ENCODE peak calls at places on chromosomes 12 and 14, in ten cellular contexts. F is AG10803, G is mucosa of descending colon, K is hepatocyte, X is mammary epithelial cell, H is ovary, L is astrocyte of the spinal cord, T is HCT116, Q is cardiac fibroblast, V is body of pancreas. J is an unnamed sample.

GRCh38 chr12:119704065-119704747 is 36.3 kb downstream of the PRKAB1 start:
- DNase-seq in F (peak; percentile 54), G (no peak), K (no peak), X (no peak), H (no peak), L (no peak), T (no peak), Q (no peak), V (no peak), J (no peak)

GRCh38 chr12:100061814-100062213 is 77.1 kb upstream of the ANKS1B start:
- DNase-seq in F (no peak), G (no peak), K (no peak), X (no peak), H (no peak), L (no peak), T (no peak), Q (no peak), V (no peak), J (no peak)

GRCh38 chr12:8894378-8894777 is 19.9 kb upstream of the PHC1 start:
- DNase-seq in F (no peak), G (no peak), K (no peak), X (no peak), H (no peak), L (no peak), T (no peak), Q (no peak), V (no peak), J (no peak)

GRCh38 chr12:50506753-50507473 is 2.1 kb downstream of the DIP2B start:
- DNase-seq in F (no peak), G (no peak), K (no peak), X (no peak), H (no peak), L (no peak), T (no peak), Q (peak; percentile 43), V (no peak), J (no peak)

GRCh38 chr12:106226884-106227640 is 20.8 kb downstream of the CKAP4 start:
- DNase-seq in F (peak; percentile 66), G (no peak), K (peak; percentile 79), X (peak; percentile 71), H (no peak), L (peak; percentile 54), T (peak; percentile 28), Q (peak; percentile 74), V (no peak), J (no peak)

GRCh38 chr12:120342567-120343537 is 15.3 kb upstream of the PLA2G1B start:
- DNase-seq in F (no peak), G (no peak), K (no peak), X (no peak), H (no peak), L (no peak), T (no peak), Q (no peak), V (no peak), J (no peak)

GRCh38 chr12:88420460-88420859 is 159.8 kb downstream of the KITLG start:
- DNase-seq in F (peak; percentile 92), G (no peak), K (no peak), X (peak; percentile 88), H (no peak), L (peak; percentile 88), T (peak; percentile 13), Q (peak; percentile 78), V (no peak), J (no peak)

GRCh38 chr12:15693233-15693911 is 95.8 kb downstream of the EPS8 start:
- DNase-seq in F (no peak), G (no peak), K (no peak), X (peak; percentile 35), H (no peak), L (peak; percentile 68), T (no peak), Q (no peak), V (no peak), J (no peak)

GRCh38 chr14:105005329-105005928 is 15.5 kb downstream of the CDCA4 start:
- DNase-seq in F (no peak), G (no peak), K (no peak), X (no peak), H (no peak), L (no peak), T (no peak), Q (no peak), V (no peak), J (no peak)

GRCh38 chr12:70948976-70949336 is 28.4 kb upstream of the PTPRR start:
- DNase-seq in F (no peak), G (no peak), K (no peak), X (no peak), H (no peak), L (no peak), T (no peak), Q (peak; percentile 88), V (no peak), J (no peak)

GRCh38 chr14:28308727-28309126 is 457.9 kb upstream of the FOXG1 start:
- DNase-seq in F (no peak), G (no peak), K (no peak), X (peak; percentile 81), H (no peak), L (peak; percentile 91), T (no peak), Q (peak; percentile 77), V (no peak), J (no peak)

GRCh38 chr14:88002421-88002820 is 2.5 kb upstream of the GPR65 start:
- DNase-seq in F (no peak), G (no peak), K (no peak), X (no peak), H (no peak), L (no peak), T (no peak), Q (no peak), V (no peak), J (no peak)

GRCh38 chr14:87998414-87998813 is 5.4 kb upstream of the GALC start:
- DNase-seq in F (no peak), G (no peak), K (no peak), X (no peak), H (no peak), L (no peak), T (no peak), Q (no peak), V (no peak), J (no peak)

GRCh38 chr14:87995500-87996275 is 2.7 kb upstream of the GALC start:
- DNase-seq in F (no peak), G (no peak), K (peak; percentile 8), X (no peak), H (no peak), L (no peak), T (no peak), Q (no peak), V (no peak), J (no peak)

GRCh38 chr14:87996276-87996592 is 3.3 kb upstream of the GALC start:
- DNase-seq in F (no peak), G (no peak), K (no peak), X (no peak), H (no peak), L (no peak), T (no peak), Q (peak; percentile 14), V (no peak), J (no peak)

GRCh38 chr14:87999282-87999681 is 5.7 kb upstream of the GPR65 start:
- DNase-seq in F (no peak), G (no peak), K (no peak), X (no peak), H (no peak), L (no peak), T (no peak), Q (no peak), V (no peak), J (no peak)
- H3K4me3 ChIP-seq in F (no peak overlapping the region), G (no peak overlapping the region), K (no peak overlapping the region), X (no peak overlapping the region), H (no peak overlapping the region), L (no peak overlapping the region), T (no peak overlapping the region), Q (no peak overlapping the region), V (no peak overlapping the region), J (no peak overlapping the region)

GRCh38 chr14:35959835-35960234 is 133.7 kb downstream of the BRMS1L start:
- DNase-seq in F (no peak), G (no peak), K (no peak), X (no peak), H (no peak), L (no peak), T (no peak), Q (no peak), V (no peak), J (no peak)
- TF ChIP-seq CTCF in F (no peak), G (no peak), K (no peak), X (peak; percentile 3), H (no peak), L (no peak), T (no peak), Q (no peak), V (no peak), J (peak; percentile 25)

DNA sequence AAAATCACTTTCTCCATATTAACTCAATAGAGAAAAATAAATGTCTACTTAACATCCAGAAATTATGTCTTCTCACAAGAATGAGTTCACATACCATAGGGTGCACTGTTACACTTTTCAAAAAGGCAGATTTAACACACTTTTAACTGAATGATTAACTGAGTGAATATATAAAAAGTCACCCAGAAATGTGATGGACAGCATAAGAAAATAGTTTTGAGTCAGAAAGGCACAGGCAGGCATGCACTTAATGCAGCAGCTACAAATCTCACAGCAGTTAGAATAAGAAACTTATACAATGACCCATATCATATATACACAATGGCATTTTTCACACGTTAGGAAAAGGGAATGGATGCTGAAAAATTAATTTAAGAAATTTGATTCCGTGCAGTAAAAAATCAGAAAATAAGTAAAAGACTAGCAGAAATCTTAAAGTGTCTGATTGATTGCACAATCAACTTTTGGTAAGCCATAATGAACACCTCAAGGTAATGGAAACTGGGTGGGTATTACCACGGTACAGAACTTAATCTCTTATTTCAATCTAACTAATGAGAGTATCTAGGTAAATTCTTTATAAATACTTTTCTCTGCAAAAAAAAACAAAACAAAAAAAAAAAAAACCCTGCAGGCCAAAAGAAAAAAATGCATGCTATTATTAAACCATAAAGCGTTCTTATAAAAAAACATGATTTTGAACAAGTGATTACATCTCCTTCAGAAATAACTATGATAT is 3.5 kb downstream of the MED13L start:
- DNase-seq in F (no peak), G (no peak), K (no peak), X (peak; percentile 26), H (no peak), L (no peak), T (no peak), Q (no peak), V (no peak), J (no peak)
- H3K4me3 ChIP-seq in F (peak overlapping the region; percentile 88), G (no peak overlapping the region), K (peak overlapping the region; percentile 93), X (peak overlapping the region; percentile 91), H (no peak overlapping the region), L (no peak overlapping the region), T (no peak overlapping the region), Q (no peak overlapping the region), V (no peak overlapping the region), J (no peak overlapping the region)

DNA sequence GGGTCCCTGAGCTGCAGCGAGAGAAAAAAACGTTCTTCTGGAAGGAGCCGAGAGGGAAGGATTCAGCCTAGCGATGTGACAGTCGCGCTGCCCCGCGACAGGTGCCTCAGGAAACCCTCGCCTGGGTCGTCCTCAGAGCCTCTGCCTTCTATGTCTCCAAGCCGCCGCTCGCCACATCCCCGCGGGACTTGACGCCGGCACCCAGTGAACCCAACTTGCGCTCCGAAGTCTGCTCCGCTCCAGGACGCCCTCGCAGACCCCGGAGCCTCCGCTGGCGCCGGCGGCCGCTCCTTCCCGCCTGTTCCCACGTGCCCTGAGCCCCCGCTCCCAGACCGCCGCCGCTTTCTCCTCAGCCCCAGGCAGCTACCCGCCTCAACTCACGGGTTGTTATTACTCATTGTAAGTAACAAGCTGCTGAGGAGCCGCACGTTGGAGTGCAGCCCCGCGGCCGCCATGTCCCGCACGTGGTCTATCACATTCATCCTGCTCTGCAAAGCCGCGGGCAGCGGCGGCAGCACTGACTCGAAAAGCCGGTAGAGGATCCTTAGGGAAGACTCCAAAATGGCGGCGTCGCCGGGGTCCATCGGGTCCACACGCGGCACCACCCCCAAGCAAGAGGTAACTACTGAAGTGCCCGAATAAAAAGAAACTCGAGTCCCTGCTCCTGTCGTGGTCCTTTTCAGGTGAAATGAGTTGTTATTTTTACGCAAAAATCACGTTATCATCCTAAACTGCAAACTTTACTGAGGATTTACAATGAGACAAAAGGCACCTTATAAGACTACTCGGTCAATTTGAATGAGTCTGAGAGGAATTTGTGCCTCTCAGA is at the start of gene ANAPC7:
- DNase-seq in F (peak; percentile 91), G (peak; percentile 93), K (peak; percentile 96), X (peak; percentile 85), H (peak; percentile 89), L (peak; percentile 93), T (peak; percentile 83), Q (peak; percentile 95), V (peak; percentile 90), J (peak; percentile 89)
- TF ChIP-seq CTCF in F (no peak), G (no peak), K (peak; percentile 21), X (no peak), H (peak; percentile 26), L (peak; percentile 9), T (no peak), Q (no peak), V (no peak), J (no peak)